ENCODE peak calls at places on chromosome 13, in four cellular contexts. One of them, this sample, is unnamed.

GRCh38 chr13:98173431-98173921 is 3.6 kb downstream of the RNF113B start:
- DNase-seq in thoracic aorta: no peak
- DNase-seq in upper lobe of right lung: no peak
- DNase-seq in astrocyte of the cerebellum: peak
- DNase-seq in this sample: peak

GRCh38 chr13:47632311-47632710 is 368.8 kb downstream of the SUCLA2 start:
- DNase-seq in thoracic aorta: no peak
- DNase-seq in upper lobe of right lung: no peak
- DNase-seq in astrocyte of the cerebellum: no peak
- DNase-seq in this sample: no peak

GRCh38 chr13:86585826-86586225 is 786.6 kb upstream of the SLITRK6 start:
- DNase-seq in thoracic aorta: no peak
- DNase-seq in upper lobe of right lung: no peak
- DNase-seq in astrocyte of the cerebellum: peak
- DNase-seq in this sample: peak

GRCh38 chr13:111048387-111048786 is 66.7 kb upstream of the ARHGEF7 start:
- DNase-seq in thoracic aorta: no peak
- DNase-seq in upper lobe of right lung: no peak
- DNase-seq in astrocyte of the cerebellum: no peak
- DNase-seq in this sample: no peak

GRCh38 chr13:89343165-89343564 is 1672.0 kb downstream of the SLITRK5 start:
- DNase-seq in thoracic aorta: no peak
- DNase-seq in upper lobe of right lung: no peak
- DNase-seq in astrocyte of the cerebellum: no peak
- DNase-seq in this sample: no peak

GRCh38 chr13:42486711-42487198 is 87.2 kb upstream of the TNFSF11 start:
- DNase-seq in thoracic aorta: no peak
- DNase-seq in upper lobe of right lung: no peak
- DNase-seq in astrocyte of the cerebellum: peak
- DNase-seq in this sample: peak

GRCh38 chr13:51781246-51782022 is 22.5 kb downstream of the DHRS12 start:
- DNase-seq in thoracic aorta: no peak
- DNase-seq in upper lobe of right lung: no peak
- DNase-seq in astrocyte of the cerebellum: no peak
- DNase-seq in this sample: no peak

GRCh38 chr13:110653271-110653670 is 37.9 kb downstream of the NAXD start:
- DNase-seq in thoracic aorta: no peak
- DNase-seq in upper lobe of right lung: no peak
- DNase-seq in astrocyte of the cerebellum: no peak
- DNase-seq in this sample: no peak

GRCh38 chr13:23639672-23640275 is 69.6 kb downstream of the TNFRSF19 start:
- DNase-seq in thoracic aorta: no peak
- DNase-seq in upper lobe of right lung: no peak
- DNase-seq in astrocyte of the cerebellum: no peak
- DNase-seq in this sample: no peak

GRCh38 chr13:39766464-39767167 is 111.2 kb downstream of the COG6 start:
- DNase-seq in thoracic aorta: no peak
- DNase-seq in upper lobe of right lung: no peak
- DNase-seq in astrocyte of the cerebellum: no peak
- DNase-seq in this sample: no peak

GRCh38 chr13:104015646-104016396 is 949.6 kb upstream of the SLC10A2 start:
- DNase-seq in thoracic aorta: no peak
- DNase-seq in upper lobe of right lung: no peak
- DNase-seq in astrocyte of the cerebellum: peak
- DNase-seq in this sample: no peak

GRCh38 chr13:105773887-105774538 is 761.4 kb downstream of the EFNB2 start:
- DNase-seq in thoracic aorta: no peak
- DNase-seq in upper lobe of right lung: no peak
- DNase-seq in astrocyte of the cerebellum: peak
- DNase-seq in this sample: no peak

GRCh38 chr13:100203696-100204367 is 114.9 kb downstream of the PCCA start:
- DNase-seq in thoracic aorta: no peak
- DNase-seq in upper lobe of right lung: no peak
- DNase-seq in astrocyte of the cerebellum: no peak
- DNase-seq in this sample: no peak

GRCh38 chr13:110442946-110443632 is 118.4 kb downstream of the RAB20 start:
- DNase-seq in thoracic aorta: no peak
- DNase-seq in upper lobe of right lung: no peak
- DNase-seq in astrocyte of the cerebellum: no peak
- DNase-seq in this sample: no peak

GRCh38 chr13:50149143-50149703 is 134.0 kb downstream of the KCNRG start:
- DNase-seq in thoracic aorta: no peak
- DNase-seq in upper lobe of right lung: no peak
- DNase-seq in astrocyte of the cerebellum: no peak
- DNase-seq in this sample: no peak

GRCh38 chr13:68988176-68988575 is 1119.5 kb upstream of the ATXN8OS start:
- DNase-seq in thoracic aorta: no peak
- DNase-seq in upper lobe of right lung: no peak
- DNase-seq in astrocyte of the cerebellum: no peak
- DNase-seq in this sample: no peak

GRCh38 chr13:44292545-44292944 is 81.1 kb upstream of the SERP2 start:
- DNase-seq in thoracic aorta: no peak
- DNase-seq in upper lobe of right lung: no peak
- DNase-seq in astrocyte of the cerebellum: no peak
- DNase-seq in this sample: no peak

GRCh38 chr13:112721198-112722104 is 31.6 kb downstream of the ATP11A start:
- DNase-seq in thoracic aorta: no peak
- DNase-seq in upper lobe of right lung: peak
- DNase-seq in astrocyte of the cerebellum: no peak
- DNase-seq in this sample: no peak

GRCh38 chr13:73748404-73748803 is 385.8 kb downstream of the KLF12 start:
- DNase-seq in thoracic aorta: no peak
- DNase-seq in upper lobe of right lung: no peak
- DNase-seq in astrocyte of the cerebellum: no peak
- DNase-seq in this sample: no peak

GRCh38 chr13:98066636-98067035 is 76.3 kb upstream of the FARP1 start:
- DNase-seq in thoracic aorta: no peak
- DNase-seq in upper lobe of right lung: no peak
- DNase-seq in astrocyte of the cerebellum: no peak
- DNase-seq in this sample: no peak

GRCh38 chr13:105702441-105702840 is 833.0 kb downstream of the EFNB2 start:
- DNase-seq in thoracic aorta: no peak
- DNase-seq in upper lobe of right lung: no peak
- DNase-seq in astrocyte of the cerebellum: no peak
- DNase-seq in this sample: no peak

GRCh38 chr13:42381165-42381425 is 109.1 kb downstream of the AKAP11 start:
- DNase-seq in thoracic aorta: no peak
- DNase-seq in upper lobe of right lung: no peak
- DNase-seq in astrocyte of the cerebellum: no peak
- DNase-seq in this sample: no peak

GRCh38 chr13:73610799-73611592 is 523.2 kb downstream of the KLF12 start:
- DNase-seq in thoracic aorta: no peak
- DNase-seq in upper lobe of right lung: no peak
- DNase-seq in astrocyte of the cerebellum: no peak
- DNase-seq in this sample: no peak

GRCh38 chr13:51523082-51523518 is 61.2 kb upstream of the WDFY2 start:
- DNase-seq in thoracic aorta: no peak
- DNase-seq in upper lobe of right lung: no peak
- DNase-seq in astrocyte of the cerebellum: no peak
- DNase-seq in this sample: peak

GRCh38 chr13:97367427-97367826 is 66.5 kb upstream of the RAP2A start:
- DNase-seq in thoracic aorta: no peak
- DNase-seq in upper lobe of right lung: no peak
- DNase-seq in astrocyte of the cerebellum: peak
- DNase-seq in this sample: peak

GRCh38 chr13:20441879-20442278 is 83.8 kb downstream of the CRYL1 start:
- DNase-seq in thoracic aorta: no peak
- DNase-seq in upper lobe of right lung: no peak
- DNase-seq in astrocyte of the cerebellum: no peak
- DNase-seq in this sample: no peak

DNA sequence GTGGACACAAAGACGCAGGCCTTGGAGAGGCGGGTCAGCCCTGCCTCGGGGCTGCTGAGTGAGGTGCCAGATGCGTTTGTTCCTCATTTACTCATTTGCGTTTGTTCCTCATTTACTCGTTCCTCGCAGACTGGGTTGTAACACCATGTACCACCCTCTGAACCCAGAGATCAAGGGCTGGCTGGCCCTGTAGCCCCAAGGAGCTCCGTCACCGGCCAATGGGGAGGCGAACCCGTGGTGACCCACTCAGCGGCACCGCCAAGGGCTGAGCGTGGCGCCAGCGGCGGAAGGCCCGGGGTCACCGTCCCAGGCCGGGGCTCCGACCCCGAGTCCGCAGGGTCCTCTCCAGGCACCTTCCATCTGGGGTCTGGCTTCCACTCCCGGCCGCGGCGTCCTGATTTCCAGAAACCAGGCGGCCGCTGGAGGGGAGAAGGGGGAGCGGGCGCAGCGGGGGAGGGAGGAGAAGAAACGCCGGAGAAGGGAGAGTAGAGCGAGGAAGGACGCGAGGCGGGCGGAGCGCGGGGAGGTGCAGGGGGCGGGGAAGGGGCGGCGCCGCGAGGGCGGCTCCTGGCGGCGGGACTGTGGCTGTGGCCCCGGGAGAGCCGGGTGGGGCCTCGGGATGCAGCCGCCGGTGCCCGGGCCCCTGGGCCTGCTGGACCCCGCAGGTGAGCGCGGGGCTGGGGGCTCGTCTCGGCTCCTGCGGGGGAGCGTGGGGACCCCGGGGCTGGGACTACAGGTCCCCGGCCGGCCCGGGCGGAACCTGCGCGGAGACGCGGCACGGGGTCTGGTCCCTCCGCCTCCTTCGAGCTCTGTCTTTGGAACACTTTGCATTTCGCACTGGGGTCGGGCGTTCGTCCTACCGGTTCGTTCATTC is at the start of gene TMEM255B:
- DNase-seq in thoracic aorta: peak
- DNase-seq in upper lobe of right lung: peak
- DNase-seq in astrocyte of the cerebellum: no peak
- DNase-seq in this sample: peak
- H3K4me3 ChIP-seq in thoracic aorta: peak
- H3K4me3 ChIP-seq in upper lobe of right lung: peak
- H3K4me3 ChIP-seq in astrocyte of the cerebellum: peak
- H3K4me3 ChIP-seq in this sample: peak

GRCh38 chr13:46050771-46051170 is 1.8 kb downstream of the ZC3H13 start:
- DNase-seq in thoracic aorta: no peak
- DNase-seq in upper lobe of right lung: no peak
- DNase-seq in astrocyte of the cerebellum: no peak
- DNase-seq in this sample: no peak
- H3K4me3 ChIP-seq in thoracic aorta: no peak
- H3K4me3 ChIP-seq in upper lobe of right lung: peak
- H3K4me3 ChIP-seq in astrocyte of the cerebellum: no peak
- H3K4me3 ChIP-seq in this sample: no peak

GRCh38 chr13:113816925-113817859 is 46.7 kb downstream of the GAS6 start:
- DNase-seq in thoracic aorta: peak
- DNase-seq in upper lobe of right lung: peak
- DNase-seq in astrocyte of the cerebellum: peak
- DNase-seq in this sample: peak
- H3K4me3 ChIP-seq in thoracic aorta: peak
- H3K4me3 ChIP-seq in upper lobe of right lung: no peak
- H3K4me3 ChIP-seq in astrocyte of the cerebellum: no peak
- H3K4me3 ChIP-seq in this sample: no peak

DNA sequence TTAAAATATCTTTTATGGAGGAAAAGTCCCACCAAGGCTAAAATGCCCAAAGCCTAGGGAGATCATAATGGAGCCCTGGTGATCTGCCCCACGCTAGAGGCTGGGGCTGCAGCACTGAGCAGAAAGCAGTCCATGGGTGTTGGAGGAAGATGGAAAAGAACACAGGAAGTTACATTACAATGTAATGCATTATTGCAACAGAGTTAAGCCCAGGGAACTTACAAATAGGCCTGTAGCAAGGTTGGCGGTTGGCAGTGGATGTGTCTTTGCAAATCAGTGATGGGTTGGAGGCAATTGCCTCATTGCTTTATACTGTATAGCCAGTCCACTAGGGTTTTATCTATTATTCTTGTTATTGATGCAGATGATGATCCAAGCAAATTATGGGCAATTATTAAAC is 399.9 kb downstream of the NDFIP2 start:
- DNase-seq in thoracic aorta: no peak
- DNase-seq in upper lobe of right lung: no peak
- DNase-seq in astrocyte of the cerebellum: no peak
- DNase-seq in this sample: no peak
- H3K4me3 ChIP-seq in thoracic aorta: no peak
- H3K4me3 ChIP-seq in upper lobe of right lung: no peak
- H3K4me3 ChIP-seq in astrocyte of the cerebellum: no peak
- H3K4me3 ChIP-seq in this sample: no peak

DNA sequence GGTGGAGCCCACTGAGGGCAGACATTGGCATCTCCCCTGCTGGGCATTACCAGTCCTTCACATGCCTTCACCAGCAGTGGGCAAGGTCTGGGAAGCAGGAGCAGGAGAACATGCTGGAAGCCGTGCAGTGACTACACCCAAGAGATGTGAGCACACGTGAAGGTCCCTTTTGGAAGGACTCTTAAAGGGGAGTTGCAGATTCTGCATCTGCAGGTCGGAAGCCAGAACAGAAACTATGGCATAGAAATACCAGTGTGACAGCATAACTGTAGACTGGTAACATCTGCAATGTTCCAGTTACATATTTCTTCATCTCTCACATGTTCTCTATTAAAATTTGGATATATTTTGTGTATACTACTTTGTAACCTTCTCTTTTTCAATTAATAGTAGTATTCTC is 26.9 kb upstream of the KL start:
- DNase-seq in thoracic aorta: no peak
- DNase-seq in upper lobe of right lung: no peak
- DNase-seq in astrocyte of the cerebellum: no peak
- DNase-seq in this sample: no peak
- H3K4me3 ChIP-seq in thoracic aorta: no peak
- H3K4me3 ChIP-seq in upper lobe of right lung: no peak
- H3K4me3 ChIP-seq in astrocyte of the cerebellum: no peak
- H3K4me3 ChIP-seq in this sample: no peak

GRCh38 chr13:108496364-108497215 is 132.8 kb upstream of the MYO16 start:
- DNase-seq in thoracic aorta: no peak
- DNase-seq in upper lobe of right lung: no peak
- DNase-seq in astrocyte of the cerebellum: no peak
- DNase-seq in this sample: no peak
- H3K4me3 ChIP-seq in thoracic aorta: peak
- H3K4me3 ChIP-seq in upper lobe of right lung: peak
- H3K4me3 ChIP-seq in astrocyte of the cerebellum: peak
- H3K4me3 ChIP-seq in this sample: peak

This sample was measured in skeletal muscle cell.